ENCODE peak calls at places on chromosome 11, in four cellular contexts. S is astrocyte of the spinal cord, B is fibroblast of lung, N is heart right ventricle. Y is an unnamed sample.

GRCh38 chr11:34606326-34607120 is 14.4 kb upstream of the EHF start:
- DNase-seq in S (no peak), B (no peak), N (no peak), Y (no peak)

GRCh38 chr11:39209966-39210365 is 2249.5 kb downstream of the LRRC4C start:
- DNase-seq in S (no peak), B (no peak), N (no peak), Y (no peak)

GRCh38 chr11:27770576-27770975 is 70.3 kb upstream of the BDNF start:
- DNase-seq in S (no peak), B (no peak), N (no peak), Y (no peak)

GRCh38 chr11:11940551-11940950 is 67.9 kb downstream of the DKK3 start:
- DNase-seq in S (no peak), B (no peak), N (no peak), Y (no peak)

GRCh38 chr11:5203366-5203765 is 2.9 kb upstream of the OR51V1 start:
- DNase-seq in S (no peak), B (peak; percentile 43), N (no peak), Y (peak; percentile 28)

GRCh38 chr11:101458161-101458560 is 125.6 kb downstream of the TRPC6 start:
- DNase-seq in S (peak; percentile 44), B (no peak), N (no peak), Y (peak; percentile 74)

GRCh38 chr11:23079382-23079813 is 219.1 kb upstream of the CCDC179 start:
- DNase-seq in S (peak; percentile 66), B (peak; percentile 38), N (no peak), Y (peak; percentile 21)

GRCh38 chr11:59669611-59670009 is 773 bp upstream of the PATL1 start:
- DNase-seq in S (no peak), B (peak; percentile 72), N (peak; percentile 34), Y (peak; percentile 59)

GRCh38 chr11:38481391-38481790 is 1883.4 kb upstream of the RAG2 start:
- DNase-seq in S (no peak), B (no peak), N (peak; percentile 7), Y (no peak)

GRCh38 chr11:13003726-13004493 is 5.2 kb upstream of the RASSF10 start:
- DNase-seq in S (peak; percentile 56), B (no peak), N (no peak), Y (no peak)

GRCh38 chr11:128569291-128569690 is 18.1 kb downstream of the ETS1 start:
- DNase-seq in S (no peak), B (no peak), N (no peak), Y (no peak)

GRCh38 chr11:111937461-111937769 is 272 bp downstream of the DIXDC1 start:
- DNase-seq in S (no peak), B (no peak), N (no peak), Y (no peak)

GRCh38 chr11:111934301-111934700 is 2.8 kb upstream of the DIXDC1 start:
- DNase-seq in S (no peak), B (no peak), N (no peak), Y (no peak)

GRCh38 chr11:111935331-111936044 is 1.7 kb upstream of the DIXDC1 start:
- DNase-seq in S (no peak), B (peak; percentile 60), N (no peak), Y (peak; percentile 86)

GRCh38 chr11:111937859-111938258 is 716 bp downstream of the DIXDC1 start:
- DNase-seq in S (peak; percentile 26), B (no peak), N (no peak), Y (no peak)

GRCh38 chr11:111936045-111936400 is 1.1 kb upstream of the DIXDC1 start:
- DNase-seq in S (peak; percentile 32), B (no peak), N (no peak), Y (no peak)
- H3K4me3 ChIP-seq in S (peak overlapping the region; percentile 60), B (no peak overlapping the region), N (no peak overlapping the region), Y (peak overlapping the region; percentile 56)

GRCh38 chr11:1763796-1764661 is at the start of gene CTSD:
- DNase-seq in S (peak; percentile 64), B (peak; percentile 77), N (peak; percentile 94), Y (peak; percentile 71)

GRCh38 chr11:1766719-1767398 is 3.1 kb upstream of the CTSD start:
- DNase-seq in S (no peak), B (no peak), N (no peak), Y (no peak)

GRCh38 chr11:1767399-1768140 is 3.8 kb upstream of the CTSD start:
- DNase-seq in S (no peak), B (no peak), N (no peak), Y (no peak)

GRCh38 chr11:1768141-1768469 is 4.4 kb upstream of the CTSD start:
- DNase-seq in S (no peak), B (no peak), N (no peak), Y (no peak)

GRCh38 chr11:1765871-1766718 is 2.4 kb upstream of the CTSD start:
- DNase-seq in S (no peak), B (no peak), N (no peak), Y (no peak)
- TF ChIP-seq CTCF in S (peak; percentile 21), B (no peak), N (no peak), Y (peak; percentile 15)

GRCh38 chr11:16612234-16612571 is 126.2 kb upstream of the C11orf58 start:
- DNase-seq in S (no peak), B (no peak), N (no peak), Y (no peak)
- H3K4me3 ChIP-seq in S (no peak overlapping the region), B (no peak overlapping the region), N (peak overlapping the region; percentile 63), Y (no peak overlapping the region)

DNA sequence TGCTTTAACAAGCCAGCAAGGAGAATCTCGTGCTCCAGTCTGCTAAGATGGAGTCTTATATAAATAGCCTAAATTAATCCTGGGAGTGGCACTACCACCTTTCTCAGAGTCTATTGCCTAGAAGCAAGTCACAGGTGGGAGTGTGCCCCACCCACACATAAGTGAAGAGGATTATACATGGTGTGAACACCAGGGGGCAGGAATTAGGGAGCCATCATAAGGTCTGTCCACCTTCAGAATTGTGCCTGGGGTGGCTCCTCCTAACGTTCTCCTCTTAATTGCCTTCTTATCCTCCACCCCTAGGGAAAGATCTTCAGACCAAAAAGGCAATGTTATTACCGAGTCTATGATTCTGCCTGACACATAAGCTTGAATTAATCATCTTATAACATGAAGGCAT is 276.8 kb upstream of the SESN3 start:
- DNase-seq in S (no peak), B (no peak), N (no peak), Y (no peak)
- TF ChIP-seq CTCF in S (no peak), B (no peak), N (no peak), Y (peak; percentile 21)

GRCh38 chr11:122150484-122151124 is 34.6 kb upstream of the BLID start:
- DNase-seq in S (no peak), B (no peak), N (no peak), Y (no peak)
- H3K4me3 ChIP-seq in S (no peak overlapping the region), B (no peak overlapping the region), N (no peak overlapping the region), Y (no peak overlapping the region)

GRCh38 chr11:986952-987305 is 49.6 kb downstream of the MUC6 start:
- DNase-seq in S (no peak), B (no peak), N (no peak), Y (no peak)

GRCh38 chr11:985848-986247 is 50.7 kb downstream of the MUC6 start:
- DNase-seq in S (no peak), B (no peak), N (no peak), Y (no peak)

GRCh38 chr11:985435-985834 is 51.1 kb downstream of the MUC6 start:
- DNase-seq in S (no peak), B (no peak), N (no peak), Y (no peak)

GRCh38 chr11:987671-988070 is 48.8 kb downstream of the MUC6 start:
- DNase-seq in S (no peak), B (no peak), N (no peak), Y (no peak)

DNA sequence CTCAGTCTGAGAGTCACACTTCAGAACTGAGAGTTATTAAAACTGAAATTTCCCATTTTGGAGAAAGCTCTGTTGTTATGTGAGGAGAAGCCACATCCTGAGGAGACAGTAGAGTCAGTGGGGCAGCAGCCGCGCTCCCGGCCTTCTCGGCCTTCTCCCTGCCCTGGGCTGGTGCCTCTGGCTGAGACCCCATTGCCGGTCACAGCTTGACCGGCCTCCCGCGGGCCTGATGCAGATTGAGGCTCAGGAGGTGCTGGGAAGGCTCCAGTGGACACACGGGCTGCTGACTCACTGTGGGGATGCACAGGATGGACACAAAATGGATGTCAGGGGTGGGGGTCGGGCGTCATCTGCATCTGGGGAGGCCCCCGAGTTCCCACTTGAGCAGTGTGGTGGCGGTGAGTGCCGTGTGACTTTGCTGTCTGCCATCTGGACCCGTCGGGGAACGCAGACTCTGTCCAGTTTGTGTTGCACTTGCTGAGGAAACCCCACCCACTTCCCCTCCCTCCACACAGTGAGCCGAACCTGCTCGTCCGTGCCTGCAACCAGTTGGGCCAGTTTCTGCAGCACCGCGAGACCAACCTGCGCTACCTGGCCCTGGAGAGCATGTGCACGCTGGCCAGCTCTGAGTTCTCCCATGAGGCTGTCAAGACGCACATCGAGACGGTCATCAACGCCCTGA is 50.1 kb downstream of the MUC6 start:
- DNase-seq in S (no peak), B (no peak), N (no peak), Y (no peak)
- TF ChIP-seq CTCF in S (no peak), B (no peak), N (no peak), Y (no peak)

Y was measured in fibroblast of mammary gland.